ENCODE peak calls at places on chromosomes 7 and 10, in ten cellular contexts. F is anterior cingulate cortex; L is HuH-7.5; E is natural killer cell; U is NCI-H510A; V is stimulated activated CD4-positive, alpha-beta T cell treated with anti-CD3 and anti-CD28 coated beads, Interleukin-2, amount 100 ng/mL, for 48 hours; X is left cardiac atrium; M is GM12865; R is fibroblast of pulmonary artery; C is nephron progenitor cell. Y is an unnamed sample.

GRCh38 chr7:116984917-116985316 is 31.6 kb downstream of the ST7 start:
- DNase-seq in F (no peak), L (no peak), E (no peak), U (no peak), V (no peak), X (no peak), M (peak), R (peak), C (no peak), Y (no peak)

GRCh38 chr7:132836746-132837145 is 245.1 kb downstream of the CHCHD3 start:
- DNase-seq in F (no peak), L (no peak), E (no peak), U (no peak), V (no peak), X (no peak), M (no peak), R (peak), C (no peak), Y (no peak)

GRCh38 chr10:122010405-122011050 is 21.6 kb downstream of the TACC2 start:
- DNase-seq in F (no peak), L (no peak), E (no peak), U (no peak), V (no peak), X (no peak), M (no peak), R (peak), C (no peak), Y (no peak)

GRCh38 chr7:35697414-35698175 is 2.7 kb upstream of the HERPUD2 start:
- DNase-seq in F (no peak), L (no peak), E (no peak), U (no peak), V (no peak), X (no peak), M (no peak), R (peak), C (no peak), Y (no peak)

GRCh38 chr10:84590794-84591193 is 262.4 kb downstream of the CCSER2 start:
- DNase-seq in F (no peak), L (no peak), E (no peak), U (peak), V (no peak), X (no peak), M (no peak), R (no peak), C (no peak), Y (no peak)

GRCh38 chr7:111029574-111030357 is 61.2 kb upstream of the LRRN3 start:
- DNase-seq in F (no peak), L (no peak), E (no peak), U (no peak), V (peak), X (peak), M (peak), R (peak), C (no peak), Y (no peak)

GRCh38 chr10:3435671-3436070 is 263.1 kb upstream of the PITRM1 start:
- DNase-seq in F (no peak), L (no peak), E (no peak), U (no peak), V (no peak), X (no peak), M (no peak), R (peak), C (no peak), Y (no peak)

GRCh38 chr7:98613601-98614425 is 3.3 kb upstream of the NPTX2 start:
- DNase-seq in F (no peak), L (no peak), E (no peak), U (no peak), V (no peak), X (no peak), M (peak), R (peak), C (peak), Y (no peak)

GRCh38 chr7:455110-455928 is 64.3 kb downstream of the PDGFA start:
- DNase-seq in F (no peak), L (peak), E (no peak), U (no peak), V (no peak), X (peak), M (no peak), R (peak), C (no peak), Y (no peak)

GRCh38 chr7:15503603-15504280 is 58.1 kb downstream of the AGMO start:
- DNase-seq in F (no peak), L (no peak), E (no peak), U (no peak), V (no peak), X (no peak), M (no peak), R (peak), C (no peak), Y (no peak)

GRCh38 chr7:128422856-128423255 is 13.1 kb upstream of the IMPDH1 start:
- DNase-seq in F (peak), L (no peak), E (peak), U (no peak), V (no peak), X (peak), M (no peak), R (no peak), C (no peak), Y (no peak)

GRCh38 chr7:11120675-11121220 is 147.1 kb downstream of the PHF14 start:
- DNase-seq in F (no peak), L (no peak), E (no peak), U (no peak), V (no peak), X (no peak), M (peak), R (no peak), C (no peak), Y (no peak)

GRCh38 chr7:53531-53930 is 138.8 kb upstream of the FAM20C start:
- DNase-seq in F (no peak), L (no peak), E (no peak), U (no peak), V (no peak), X (no peak), M (no peak), R (no peak), C (no peak), Y (no peak)

GRCh38 chr10:21681156-21681555 is 147.1 kb downstream of the MLLT10 start:
- DNase-seq in F (no peak), L (no peak), E (no peak), U (no peak), V (no peak), X (no peak), M (no peak), R (no peak), C (no peak), Y (no peak)